ENCODE peak calls at places on chromosomes 5 and 9, in ten cellular contexts. E is prostate gland, C is neural progenitor cell, Y is left ventricle myocardium inferior, N is Peyer's patch, B is aorta, R is tibial nerve, V is endothelial cell of umbilical vein, O is heart left ventricle, D is HCT116. P is an unnamed sample. For H3K4me1 and H3K27me3, the result is how much of the 10 kb centered on the place peaks cover.

GRCh38 chr5:112921833-112922817 is at the start of gene REEP5:
- DNase-seq in E (peak), C (peak), Y (peak), N (peak), B (peak), R (peak), V (peak), O (peak), D (peak), P (peak)

GRCh38 chr9:129867138-129868032 is 32.1 kb downstream of the USP20 start:
- DNase-seq in E (no peak), C (no peak), Y (no peak), N (no peak), B (no peak), R (no peak), V (no peak), O (no peak), D (no peak), P (no peak)

GRCh38 chr5:111772456-111772855 is 15.5 kb upstream of the NREP start:
- DNase-seq in E (no peak), C (peak), Y (no peak), N (no peak), B (no peak), R (no peak), V (no peak), O (no peak), D (no peak), P (no peak)

GRCh38 chr5:173802670-173803165 is 85.4 kb upstream of the CPEB4 start:
- DNase-seq in E (no peak), C (no peak), Y (peak), N (no peak), B (peak), R (no peak), V (no peak), O (no peak), D (no peak), P (no peak)

GRCh38 chr9:129676970-129677369 is 11.5 kb downstream of the PRRX2 start:
- DNase-seq in E (no peak), C (no peak), Y (no peak), N (no peak), B (no peak), R (no peak), V (no peak), O (no peak), D (no peak), P (no peak)

GRCh38 chr5:59042683-59043082 is 459.8 kb downstream of the RAB3C start:
- DNase-seq in E (no peak), C (no peak), Y (peak), N (no peak), B (no peak), R (peak), V (no peak), O (peak), D (no peak), P (no peak)

GRCh38 chr5:122907238-122907637 is 61.8 kb downstream of the SNX24 start:
- DNase-seq in E (no peak), C (no peak), Y (no peak), N (no peak), B (no peak), R (no peak), V (no peak), O (no peak), D (no peak), P (no peak)

GRCh38 chr5:72138943-72139467 is 31.7 kb downstream of the MAP1B start:
- DNase-seq in E (no peak), C (no peak), Y (no peak), N (no peak), B (no peak), R (no peak), V (no peak), O (no peak), D (no peak), P (no peak)

GRCh38 chr9:135080286-135081263 is 6.9 kb upstream of the OLFM1 start:
- DNase-seq in E (no peak), C (no peak), Y (no peak), N (no peak), B (no peak), R (no peak), V (no peak), O (peak), D (no peak), P (no peak)

GRCh38 chr9:133839822-133840329 is 101.7 kb upstream of the SARDH start:
- DNase-seq in E (no peak), C (peak), Y (peak), N (no peak), B (no peak), R (no peak), V (peak), O (peak), D (no peak), P (no peak)

GRCh38 chr5:134590992-134591659 is 41.5 kb downstream of the SAR1B start:
- DNase-seq in E (no peak), C (no peak), Y (no peak), N (no peak), B (no peak), R (no peak), V (no peak), O (no peak), D (peak), P (no peak)

GRCh38 chr9:136363606-136364368 is at the start of gene DNLZ:
- DNase-seq in E (peak), C (peak), Y (peak), N (peak), B (peak), R (peak), V (peak), O (peak), D (peak), P (peak)

GRCh38 chr9:131402738-131403492 is 9.0 kb downstream of the PRRC2B start:
- DNase-seq in E (peak), C (peak), Y (peak), N (peak), B (peak), R (peak), V (peak), O (peak), D (no peak), P (no peak)

GRCh38 chr9:104936291-104936690 is 8.3 kb upstream of the ABCA1 start:
- DNase-seq in E (no peak), C (no peak), Y (no peak), N (no peak), B (no peak), R (no peak), V (no peak), O (no peak), D (no peak), P (no peak)

GRCh38 chr5:144394036-144394435 is 223.4 kb downstream of the KCTD16 start:
- DNase-seq in E (no peak), C (no peak), Y (no peak), N (no peak), B (no peak), R (no peak), V (no peak), O (no peak), D (no peak), P (no peak)

GRCh38 chr9:129140397-129141065 is 29.3 kb downstream of the PTPA start:
- DNase-seq in E (peak), C (peak), Y (peak), N (peak), B (peak), R (no peak), V (peak), O (peak), D (no peak), P (no peak)

GRCh38 chr5:36934740-36935356 is 58.3 kb downstream of the NIPBL start:
- DNase-seq in E (no peak), C (no peak), Y (no peak), N (no peak), B (no peak), R (no peak), V (peak), O (no peak), D (no peak), P (no peak)

GRCh38 chr9:136614372-136614922 is 48.3 kb upstream of the EGFL7 start:
- DNase-seq in E (no peak), C (no peak), Y (peak), N (no peak), B (no peak), R (no peak), V (peak), O (peak), D (no peak), P (no peak)

GRCh38 chr9:118946669-118947068 is 422.6 kb downstream of the BRINP1 start:
- DNase-seq in E (no peak), C (no peak), Y (no peak), N (no peak), B (no peak), R (no peak), V (no peak), O (no peak), D (no peak), P (no peak)

GRCh38 chr9:16526380-16526779 is 344.1 kb downstream of the BNC2 start:
- DNase-seq in E (no peak), C (no peak), Y (no peak), N (no peak), B (no peak), R (no peak), V (peak), O (no peak), D (no peak), P (no peak)

GRCh38 chr5:141876628-141877477 is 1.4 kb downstream of the PCDH1 start:
- DNase-seq in E (peak), C (peak), Y (no peak), N (no peak), B (no peak), R (no peak), V (peak), O (no peak), D (no peak), P (no peak)

GRCh38 chr5:139271201-139272027 is 22.1 kb upstream of the MATR3 start:
- DNase-seq in E (no peak), C (no peak), Y (no peak), N (no peak), B (no peak), R (no peak), V (no peak), O (no peak), D (no peak), P (no peak)

GRCh38 chr5:154762700-154763099 is 7.5 kb downstream of the LARP1 start:
- DNase-seq in E (no peak), C (no peak), Y (no peak), N (no peak), B (no peak), R (no peak), V (no peak), O (no peak), D (no peak), P (no peak)
- H3K4me1 ChIP-seq in E (under half), C (half or more), Y (half or more), N (under half), B (under half), R (half or more), V (under half), O (half or more), D (under half), P (under half)

DNA sequence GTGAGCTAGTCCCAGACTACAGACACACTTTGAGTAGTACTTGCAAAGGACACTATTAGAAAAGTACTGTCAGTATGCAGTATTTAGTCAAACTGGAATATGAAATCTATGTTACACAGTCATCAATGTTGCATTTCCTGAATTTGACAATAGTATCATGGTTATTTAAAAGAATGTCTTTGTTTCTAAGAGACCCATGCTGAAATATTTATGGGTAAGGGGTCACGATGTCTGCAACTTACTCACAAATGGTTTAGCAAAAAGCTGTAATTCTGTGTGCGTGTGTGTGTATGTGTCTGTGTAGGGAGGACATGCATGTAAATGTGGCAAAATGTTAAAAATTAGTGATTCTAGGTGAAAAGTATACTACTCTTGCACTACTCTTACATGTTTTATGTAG is 105.6 kb downstream of the GOLPH3 start:
- DNase-seq in E (no peak), C (no peak), Y (no peak), N (no peak), B (no peak), R (no peak), V (peak), O (no peak), D (no peak), P (no peak)
- H3K27me3 ChIP-seq in E (under half), C (under half), Y (under half), N (under half), B (under half), R (under half), V (under half), O (under half), D (under half), P (under half)

GRCh38 chr9:89535461-89535860 is 37.5 kb upstream of the SEMA4D start:
- DNase-seq in E (no peak), C (no peak), Y (no peak), N (no peak), B (no peak), R (no peak), V (no peak), O (no peak), D (no peak), P (no peak)
- H3K4me3 ChIP-seq in E (no peak), C (no peak), Y (no peak), N (no peak), B (no peak), R (no peak), V (no peak), O (no peak), D (no peak), P (no peak)

GRCh38 chr5:77993799-77994318 is 217.7 kb upstream of the TBCA start:
- DNase-seq in E (no peak), C (peak), Y (no peak), N (no peak), B (no peak), R (no peak), V (no peak), O (no peak), D (no peak), P (no peak)

GRCh38 chr5:77996943-77997342 is 220.8 kb upstream of the TBCA start:
- DNase-seq in E (no peak), C (no peak), Y (no peak), N (no peak), B (no peak), R (no peak), V (no peak), O (no peak), D (no peak), P (no peak)

GRCh38 chr5:77993141-77993540 is 217.0 kb upstream of the TBCA start:
- DNase-seq in E (no peak), C (no peak), Y (no peak), N (no peak), B (no peak), R (no peak), V (no peak), O (no peak), D (no peak), P (no peak)

GRCh38 chr5:77995793-77996409 is 219.8 kb upstream of the TBCA start:
- DNase-seq in E (no peak), C (no peak), Y (no peak), N (no peak), B (no peak), R (no peak), V (no peak), O (no peak), D (no peak), P (no peak)

DNA sequence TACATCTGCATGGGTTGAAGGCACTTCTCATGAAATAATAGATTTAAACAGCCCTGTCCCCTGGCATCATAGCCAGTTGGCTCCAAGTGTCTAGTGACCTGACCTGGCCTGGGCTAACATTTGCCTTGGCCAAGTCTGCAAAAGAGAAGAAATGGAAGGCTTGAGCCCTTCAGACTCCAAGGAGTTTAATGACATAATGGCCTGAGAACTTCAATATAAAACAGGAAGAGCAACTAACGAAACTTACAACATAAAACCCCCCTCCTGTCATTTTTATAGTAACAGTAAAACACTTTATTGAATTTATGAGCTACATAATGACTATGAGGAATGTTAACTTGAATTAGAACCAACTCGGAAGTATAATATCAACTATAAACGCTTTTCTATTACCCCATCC is 218.8 kb upstream of the TBCA start:
- DNase-seq in E (no peak), C (no peak), Y (no peak), N (no peak), B (no peak), R (no peak), V (no peak), O (no peak), D (no peak), P (no peak)
- H3K4me1 ChIP-seq in E (under half), C (half or more), Y (under half), N (under half), B (under half), R (under half), V (under half), O (under half), D (under half), P (under half)

GRCh38 chr5:57940236-57940635 is 457.6 kb upstream of the ACTBL2 start:
- DNase-seq in E (no peak), C (no peak), Y (no peak), N (no peak), B (no peak), R (no peak), V (no peak), O (no peak), D (no peak), P (no peak)

GRCh38 chr5:57937501-57937900 is 454.9 kb upstream of the ACTBL2 start:
- DNase-seq in E (no peak), C (no peak), Y (no peak), N (no peak), B (no peak), R (no peak), V (no peak), O (no peak), D (no peak), P (no peak)

GRCh38 chr5:57939771-57940170 is 457.2 kb upstream of the ACTBL2 start:
- DNase-seq in E (no peak), C (no peak), Y (no peak), N (no peak), B (no peak), R (no peak), V (no peak), O (no peak), D (no peak), P (no peak)

GRCh38 chr5:57939335-57939734 is 456.7 kb upstream of the ACTBL2 start:
- DNase-seq in E (no peak), C (no peak), Y (no peak), N (no peak), B (no peak), R (no peak), V (no peak), O (no peak), D (no peak), P (no peak)

GRCh38 chr5:57940879-57941278 is 458.3 kb upstream of the ACTBL2 start:
- DNase-seq in E (no peak), C (no peak), Y (no peak), N (no peak), B (no peak), R (no peak), V (no peak), O (no peak), D (no peak), P (no peak)
- H3K27me3 ChIP-seq in E (under half), C (under half), Y (under half), N (under half), B (under half), R (under half), V (under half), O (under half), D (under half), P (under half)

DNA sequence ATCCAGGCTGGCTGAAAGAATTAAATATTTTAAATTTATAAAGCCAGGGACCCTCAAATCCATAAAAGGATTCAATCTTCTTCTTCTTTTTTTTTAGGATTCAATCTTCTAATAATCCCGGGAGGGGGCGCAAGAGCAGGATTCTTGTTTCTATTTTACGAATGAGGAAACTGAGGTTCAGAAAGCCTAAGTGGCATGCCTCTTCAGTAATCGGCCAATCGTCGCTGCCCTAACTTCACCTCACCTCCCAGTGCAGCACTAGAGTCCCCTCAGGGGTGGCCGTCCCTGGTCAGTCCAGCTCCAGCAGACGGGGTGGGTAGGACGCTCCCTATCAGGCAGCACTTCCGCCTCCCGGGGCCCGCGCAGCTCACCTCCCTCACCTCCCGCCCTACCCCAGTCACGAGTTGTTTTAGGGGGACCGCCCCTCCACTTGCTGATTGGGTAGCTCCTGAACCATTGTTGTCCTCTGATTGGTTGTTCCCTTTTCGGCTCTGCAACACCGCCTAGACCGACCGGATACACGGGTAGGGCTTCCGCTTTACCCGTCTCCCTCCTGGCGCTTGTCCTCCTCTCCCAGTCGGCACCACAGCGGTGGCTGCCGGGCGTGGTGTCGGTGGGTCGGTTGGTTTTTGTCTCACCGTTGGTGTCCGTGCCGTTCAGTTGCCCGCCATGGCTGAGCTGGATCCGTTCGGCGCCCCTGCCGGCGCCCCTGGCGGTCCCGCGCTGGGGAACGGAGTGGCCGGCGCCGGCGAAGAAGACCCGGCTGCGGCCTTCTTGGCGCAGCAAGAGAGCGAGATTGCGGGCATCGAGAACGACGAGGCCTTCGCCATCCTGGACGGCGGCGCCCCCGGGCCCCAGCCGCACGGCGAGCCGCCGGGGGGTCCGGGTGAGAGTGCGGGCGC is at the start of gene CLTA:
- DNase-seq in E (peak), C (peak), Y (peak), N (peak), B (peak), R (peak), V (peak), O (peak), D (peak), P (peak)
- H3K4me3 ChIP-seq in E (peak), C (peak), Y (peak), N (peak), B (peak), R (peak), V (peak), O (peak), D (peak), P (peak)

DNA sequence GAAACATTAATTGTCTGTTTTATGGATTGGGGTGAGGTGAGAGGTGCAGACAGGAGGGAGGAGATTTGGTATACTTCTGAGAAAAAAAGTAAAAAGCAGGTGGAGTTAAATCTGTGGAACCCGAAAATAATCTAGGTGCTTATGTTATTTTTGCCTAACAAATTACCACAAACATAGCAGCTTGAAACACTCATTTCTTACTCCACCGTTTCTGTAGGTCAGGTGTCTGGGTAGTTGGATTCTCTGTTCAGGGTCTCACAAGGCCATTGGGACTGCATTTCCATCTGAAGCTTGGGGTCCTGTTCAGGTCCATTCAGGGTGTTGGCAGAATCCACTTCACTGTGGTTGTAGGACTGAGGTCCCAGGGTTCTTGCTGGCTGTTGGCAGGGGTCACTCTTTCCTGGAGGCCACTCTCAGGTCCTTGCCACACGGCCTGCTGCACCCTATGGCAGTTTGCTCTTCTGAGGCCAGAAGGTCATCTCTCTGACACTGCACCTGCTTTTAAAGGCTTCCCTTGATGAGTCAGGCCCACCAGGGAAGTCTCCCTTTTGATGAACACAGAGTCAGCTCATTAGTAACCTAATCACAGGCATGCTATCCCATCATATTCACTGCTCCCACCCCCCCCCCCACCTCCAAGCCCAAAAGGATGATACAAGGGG is 82.2 kb downstream of the TRIO start:
- DNase-seq in E (no peak), C (no peak), Y (no peak), N (no peak), B (no peak), R (no peak), V (no peak), O (no peak), D (no peak), P (no peak)
- H3K4me1 ChIP-seq in E (under half), C (under half), Y (half or more), N (under half), B (under half), R (under half), V (half or more), O (half or more), D (under half), P (under half)

DNA sequence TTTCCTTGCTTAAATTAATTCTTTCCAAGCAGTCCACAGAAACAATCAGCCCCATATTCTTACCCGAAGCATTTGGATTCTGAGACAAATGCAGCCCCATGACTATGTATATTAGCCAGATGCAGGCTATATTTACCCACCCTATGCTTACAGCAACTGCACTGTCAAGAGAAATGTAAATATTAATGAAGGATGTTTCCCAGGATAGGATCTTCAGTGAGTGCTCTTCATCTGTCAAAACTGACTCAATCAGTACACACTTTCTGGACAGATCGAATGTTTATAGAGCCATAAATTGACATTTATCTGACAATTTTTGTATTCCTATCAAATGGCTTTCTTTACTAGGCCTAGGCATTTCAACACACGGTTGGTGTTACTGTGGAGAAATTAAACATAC is 725.3 kb upstream of the SEMA6A start:
- DNase-seq in E (no peak), C (no peak), Y (no peak), N (no peak), B (no peak), R (no peak), V (no peak), O (no peak), D (no peak), P (no peak)
- H3K27me3 ChIP-seq in E (under half), C (under half), Y (under half), N (under half), B (under half), R (under half), V (under half), O (under half), D (under half), P (under half)

P was measured in iPS DF 6.9.